ENCODE peak calls at places on chromosomes 12 and 14, in five cellular contexts. H is hepatocyte; U is GM23248; O is left ventricle myocardium inferior; X is naive thymus-derived CD4-positive, alpha-beta T cell. F is an unnamed sample.

GRCh38 chr14:68718033-68718725 is 74.7 kb downstream of the ZFP36L1 start:
- DNase-seq in H (no peak), U (peak; percentile 42), O (no peak), X (no peak), F (no peak)

GRCh38 chr12:111124183-111124582 is 203.8 kb upstream of the MYL2 start:
- DNase-seq in H (no peak), U (no peak), O (no peak), X (no peak), F (no peak)

GRCh38 chr14:75566321-75566720 is 12.1 kb upstream of the FLVCR2 start:
- DNase-seq in H (peak; percentile 20), U (peak; percentile 55), O (no peak), X (peak; percentile 63), F (peak; percentile 34)

GRCh38 chr14:51206462-51206861 is 33.6 kb upstream of the TMX1 start:
- DNase-seq in H (no peak), U (no peak), O (no peak), X (no peak), F (no peak)

GRCh38 chr12:105659355-105660075 is 329.0 kb downstream of the C12orf75 start:
- DNase-seq in H (no peak), U (no peak), O (peak; percentile 35), X (no peak), F (no peak)

GRCh38 chr14:76462330-76462729 is 86.4 kb downstream of the ESRRB start:
- DNase-seq in H (no peak), U (no peak), O (no peak), X (no peak), F (no peak)

GRCh38 chr14:100755649-100756048 is 29.0 kb downstream of the DLK1 start:
- DNase-seq in H (no peak), U (peak; percentile 64), O (no peak), X (no peak), F (no peak)

GRCh38 chr12:95996034-95996658 is at the start of gene HAL:
- DNase-seq in H (peak; percentile 52), U (peak; percentile 20), O (peak; percentile 22), X (no peak), F (no peak)

GRCh38 chr14:22333408-22334274 is 255.4 kb downstream of the DAD1 start:
- DNase-seq in H (peak; percentile 70), U (peak; percentile 85), O (no peak), X (no peak), F (no peak)

GRCh38 chr12:65934480-65935115 is 110.3 kb downstream of the HMGA2 start:
- DNase-seq in H (no peak), U (no peak), O (no peak), X (no peak), F (no peak)

GRCh38 chr14:60093606-60094005 is 1.9 kb downstream of the PCNX4 start:
- DNase-seq in H (no peak), U (peak; percentile 26), O (no peak), X (no peak), F (no peak)

GRCh38 chr12:89072303-89073026 is 279.8 kb downstream of the DUSP6 start:
- DNase-seq in H (no peak), U (no peak), O (no peak), X (no peak), F (no peak)

GRCh38 chr12:41993283-41993682 is 151.4 kb downstream of the GXYLT1 start:
- DNase-seq in H (no peak), U (no peak), O (no peak), X (no peak), F (no peak)

GRCh38 chr12:64180951-64181350 is 41.1 kb downstream of the KICS2 start:
- DNase-seq in H (no peak), U (peak; percentile 90), O (no peak), X (no peak), F (no peak)
- H3K4me1 ChIP-seq in H (no peaks in the 10 kb centered on the region), U (peaks cover 53% of the 10 kb centered on the region), O (peaks cover 15% of the 10 kb centered on the region), X (no peaks in the 10 kb centered on the region), F (no peaks in the 10 kb centered on the region)

GRCh38 chr12:92275443-92276154 is 130.0 kb upstream of the BTG1 start:
- DNase-seq in H (no peak), U (no peak), O (no peak), X (no peak), F (no peak)

GRCh38 chr12:92270501-92270900 is 124.9 kb upstream of the BTG1 start:
- DNase-seq in H (no peak), U (no peak), O (no peak), X (no peak), F (no peak)

GRCh38 chr12:92272301-92272964 is 126.8 kb upstream of the BTG1 start:
- DNase-seq in H (no peak), U (no peak), O (no peak), X (no peak), F (no peak)

DNA sequence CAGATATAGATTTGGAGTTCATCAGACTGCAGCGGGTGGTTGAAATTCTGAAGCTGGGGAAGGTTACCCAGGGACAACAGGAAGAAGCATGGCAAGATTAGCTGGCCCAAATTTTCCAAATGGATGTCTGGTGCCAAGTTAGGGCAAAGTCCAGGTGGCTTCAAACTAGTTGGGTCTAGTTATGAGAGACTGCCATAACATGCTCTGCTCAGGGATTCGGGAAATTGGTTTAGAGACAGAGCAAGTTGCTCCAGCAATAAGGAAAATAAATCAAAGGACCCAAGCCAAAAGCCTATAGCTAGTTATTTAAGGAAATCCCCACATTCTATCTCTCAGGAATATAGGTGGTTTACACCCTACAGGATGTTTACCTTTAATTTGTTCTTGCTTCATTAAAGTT is 125.7 kb upstream of the BTG1 start:
- DNase-seq in H (no peak), U (no peak), O (no peak), X (no peak), F (no peak)
- H3K27ac ChIP-seq in H (no peak overlapping the region), U (no peak overlapping the region), O (no peak overlapping the region), X (no peak overlapping the region), F (no peak overlapping the region)

GRCh38 chr14:20628063-20628854 is 13.2 kb downstream of the OR6S1 start:
- DNase-seq in H (no peak), U (no peak), O (no peak), X (no peak), F (no peak)
- H3K27me3 ChIP-seq in H (peaks cover 25% of the 10 kb centered on the region), U (peaks cover 7% of the 10 kb centered on the region), O (peaks cover 17% of the 10 kb centered on the region), X (no peaks in the 10 kb centered on the region), F (no peaks in the 10 kb centered on the region)

GRCh38 chr14:99572173-99572999 is 31.6 kb downstream of the CCDC85C start:
- DNase-seq in H (peak; percentile 67), U (no peak), O (no peak), X (no peak), F (no peak)

GRCh38 chr14:99570542-99571302 is 33.3 kb downstream of the CCDC85C start:
- DNase-seq in H (no peak), U (no peak), O (no peak), X (no peak), F (no peak)

GRCh38 chr14:99568567-99569560 is 35.1 kb downstream of the CCDC85C start:
- DNase-seq in H (no peak), U (peak; percentile 36), O (peak; percentile 46), X (no peak), F (no peak)

GRCh38 chr14:99571303-99571986 is 32.6 kb downstream of the CCDC85C start:
- DNase-seq in H (no peak), U (no peak), O (no peak), X (no peak), F (no peak)

GRCh38 chr14:99569725-99570541 is 34.1 kb downstream of the CCDC85C start:
- DNase-seq in H (no peak), U (no peak), O (no peak), X (no peak), F (no peak)
- H3K4me1 ChIP-seq in H (peaks cover 94% of the 10 kb centered on the region), U (peaks cover 11% of the 10 kb centered on the region), O (peaks cover 100% of the 10 kb centered on the region), X (no peaks in the 10 kb centered on the region), F (no peaks in the 10 kb centered on the region)

GRCh38 chr12:104588048-104588942 is 131.5 kb downstream of the CHST11 start:
- DNase-seq in H (no peak), U (peak; percentile 89), O (no peak), X (no peak), F (no peak)

GRCh38 chr12:104590002-104590401 is 133.3 kb downstream of the CHST11 start:
- DNase-seq in H (no peak), U (no peak), O (no peak), X (no peak), F (no peak)

GRCh38 chr12:104589215-104589614 is 132.5 kb downstream of the CHST11 start:
- DNase-seq in H (no peak), U (no peak), O (no peak), X (no peak), F (no peak)

GRCh38 chr12:104593482-104593881 is 136.7 kb downstream of the CHST11 start:
- DNase-seq in H (no peak), U (no peak), O (no peak), X (no peak), F (no peak)

DNA sequence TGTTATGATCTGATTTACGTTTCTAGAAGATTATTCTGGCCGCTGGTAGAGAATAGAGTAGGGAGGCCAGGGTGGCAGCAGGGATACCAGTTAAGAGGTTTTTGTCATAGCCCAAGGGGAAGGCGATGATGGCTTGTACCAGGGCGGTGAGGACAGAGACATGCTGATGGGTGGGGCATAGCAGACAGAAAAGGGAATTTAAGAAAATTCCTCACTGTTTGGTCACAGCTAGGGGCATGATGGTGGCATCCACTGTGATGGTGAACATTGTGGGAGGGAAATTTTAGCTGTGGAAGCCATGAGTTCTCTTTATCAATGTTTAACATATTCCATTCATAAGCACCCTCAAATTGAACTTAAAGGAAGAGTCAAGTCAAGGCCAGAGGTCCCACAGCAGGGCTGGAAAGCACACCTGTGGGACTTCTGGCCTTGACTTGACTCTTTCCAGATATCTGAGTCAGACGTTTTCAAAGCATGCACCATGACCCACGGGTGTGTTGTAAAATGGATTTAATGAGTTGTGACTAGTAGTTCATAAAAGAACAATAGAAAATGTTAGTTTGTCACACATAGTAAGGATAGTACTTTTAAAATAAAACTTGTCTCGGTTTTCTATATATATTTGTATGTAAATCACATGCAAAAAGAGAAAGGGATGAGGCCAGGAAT is 134.7 kb downstream of the CHST11 start:
- DNase-seq in H (no peak), U (no peak), O (no peak), X (no peak), F (no peak)
- H3K27ac ChIP-seq in H (no peak overlapping the region), U (no peak overlapping the region), O (no peak overlapping the region), X (no peak overlapping the region), F (no peak overlapping the region)

GRCh38 chr12:132380646-132381045 is 51.3 kb upstream of the GALNT9 start:
- DNase-seq in H (no peak), U (no peak), O (no peak), X (no peak), F (no peak)
- H3K27me3 ChIP-seq in H (peaks cover 79% of the 10 kb centered on the region), U (peaks cover 67% of the 10 kb centered on the region), O (peaks cover 72% of the 10 kb centered on the region), X (no peaks in the 10 kb centered on the region), F (peaks cover 16% of the 10 kb centered on the region)

GRCh38 chr12:124368421-124369032 is 73.6 kb downstream of the RFLNA start:
- DNase-seq in H (no peak), U (no peak), O (no peak), X (no peak), F (no peak)

GRCh38 chr12:124370384-124370783 is 75.5 kb downstream of the RFLNA start:
- DNase-seq in H (no peak), U (no peak), O (no peak), X (no peak), F (no peak)

GRCh38 chr12:124370851-124371250 is 76.0 kb downstream of the RFLNA start:
- DNase-seq in H (no peak), U (no peak), O (no peak), X (no peak), F (no peak)

GRCh38 chr12:124369901-124370378 is 75.0 kb downstream of the RFLNA start:
- DNase-seq in H (no peak), U (no peak), O (no peak), X (no peak), F (no peak)

GRCh38 chr12:124369055-124369900 is 74.4 kb downstream of the RFLNA start:
- DNase-seq in H (peak; percentile 71), U (peak; percentile 98), O (peak; percentile 92), X (no peak), F (no peak)
- H3K4me1 ChIP-seq in H (peaks cover 6% of the 10 kb centered on the region), U (peaks cover 34% of the 10 kb centered on the region), O (peaks cover 79% of the 10 kb centered on the region), X (no peaks in the 10 kb centered on the region), F (no peaks in the 10 kb centered on the region)